ENCODE peak calls at places on chromosomes 12 and 14, in nine cellular contexts. Y, M, O, G, W, R, Q, L and C are unnamed samples.

GRCh38 chr12:53939141-53940108 is 794 bp downstream of the HOXC13 start:
- DNase-seq in Y (peak; percentile 61), M (no peak), O (no peak), G (no peak), W (no peak), R (no peak), Q (no peak), L (no peak), C (no peak)

GRCh38 chr12:124486346-124486963 is 81.0 kb downstream of the NCOR2 start:
- DNase-seq in Y (no peak), M (no peak), O (no peak), G (no peak), W (no peak), R (no peak), Q (no peak), L (no peak), C (no peak)

GRCh38 chr14:69651653-69652052 is 40.3 kb downstream of the SUSD6 start:
- DNase-seq in Y (no peak), M (no peak), O (no peak), G (no peak), W (no peak), R (no peak), Q (no peak), L (no peak), C (no peak)

GRCh38 chr12:15700595-15700994 is 88.6 kb downstream of the EPS8 start:
- DNase-seq in Y (peak; percentile 75), M (no peak), O (no peak), G (peak; percentile 18), W (no peak), R (no peak), Q (no peak), L (peak; percentile 50), C (no peak)

GRCh38 chr12:72368719-72369505 is 96.7 kb downstream of the TRHDE start:
- DNase-seq in Y (no peak), M (no peak), O (no peak), G (no peak), W (no peak), R (no peak), Q (no peak), L (no peak), C (no peak)

GRCh38 chr12:57138526-57139272 is 8.7 kb downstream of the LRP1-AS start:
- DNase-seq in Y (peak; percentile 71), M (peak; percentile 96), O (no peak), G (no peak), W (no peak), R (no peak), Q (no peak), L (no peak), C (no peak)

GRCh38 chr12:10701226-10701681 is 21.9 kb downstream of the YBX3 start:
- DNase-seq in Y (peak; percentile 11), M (no peak), O (no peak), G (peak; percentile 55), W (no peak), R (no peak), Q (no peak), L (peak; percentile 53), C (peak; percentile 38)

GRCh38 chr14:53714495-53715389 is 241.9 kb downstream of the BMP4 start:
- DNase-seq in Y (no peak), M (no peak), O (no peak), G (no peak), W (no peak), R (no peak), Q (no peak), L (no peak), C (no peak)

GRCh38 chr12:94150483-94151225 is 2.3 kb downstream of the PLXNC1 start:
- DNase-seq in Y (no peak), M (no peak), O (no peak), G (peak; percentile 68), W (no peak), R (no peak), Q (peak; percentile 62), L (peak; percentile 75), C (peak; percentile 47)

GRCh38 chr14:35818346-35819115 is 7.6 kb upstream of the BRMS1L start:
- DNase-seq in Y (peak; percentile 59), M (no peak), O (no peak), G (peak; percentile 43), W (no peak), R (peak; percentile 35), Q (peak; percentile 25), L (peak; percentile 48), C (no peak)

GRCh38 chr12:49553512-49554088 is 14.3 kb downstream of the MCRS1 start:
- DNase-seq in Y (no peak), M (no peak), O (no peak), G (peak; percentile 26), W (no peak), R (no peak), Q (peak; percentile 84), L (peak; percentile 65), C (peak; percentile 33)

GRCh38 chr12:124404162-124404561 is 109.3 kb downstream of the RFLNA start:
- DNase-seq in Y (peak; percentile 38), M (no peak), O (no peak), G (no peak), W (no peak), R (no peak), Q (no peak), L (no peak), C (no peak)

GRCh38 chr14:33774866-33775519 is 175.9 kb downstream of the EGLN3 start:
- DNase-seq in Y (no peak), M (no peak), O (no peak), G (no peak), W (no peak), R (no peak), Q (no peak), L (no peak), C (no peak)

GRCh38 chr14:101584049-101584859 is 23.0 kb downstream of the DIO3 start:
- DNase-seq in Y (peak; percentile 73), M (no peak), O (peak; percentile 7), G (no peak), W (no peak), R (no peak), Q (no peak), L (peak; percentile 43), C (no peak)

GRCh38 chr12:41011939-41012338 is 176.2 kb upstream of the PDZRN4 start:
- DNase-seq in Y (no peak), M (no peak), O (no peak), G (no peak), W (no peak), R (no peak), Q (no peak), L (no peak), C (no peak)

GRCh38 chr14:51094282-51094821 is 553 bp downstream of the TRIM9 start:
- DNase-seq in Y (no peak), M (no peak), O (no peak), G (peak; percentile 48), W (peak; percentile 7), R (no peak), Q (no peak), L (peak; percentile 35), C (no peak)